ENCODE peak calls at places on chromosomes 13 and 19, in nine cellular contexts. Z is AG09309, L is astrocyte, O is GM06990, A is fibroblast of pulmonary artery, F is lower leg skin, X is dorsolateral prefrontal cortex, P is left ventricle myocardium inferior, E is IMR-90. H is an unnamed sample.

GRCh38 chr19:52665047-52665446 is 26.9 kb upstream of the ZNF83 start:
- DNase-seq in E (no peak), Z (no peak), X (no peak), L (no peak), F (no peak), A (no peak), P (no peak), O (no peak), H (no peak)

GRCh38 chr19:9565900-9566705 is 18.2 kb downstream of the ZNF121 start:
- DNase-seq in O (no peak), X (no peak), L (peak; percentile 26), P (no peak), Z (no peak), F (no peak), A (peak; percentile 16), E (peak; percentile 7), H (no peak)

GRCh38 chr13:101911752-101912151 is 459.3 kb downstream of the ITGBL1 start:
- DNase-seq in E (no peak), A (no peak), Z (no peak), P (no peak), F (no peak), L (no peak), X (no peak), O (no peak), H (no peak)

GRCh38 chr19:53088091-53088490 is 15.1 kb downstream of the ZNF160 start:
- DNase-seq in O (no peak), Z (no peak), X (no peak), A (no peak), L (no peak), E (peak; percentile 22), F (no peak), P (no peak), H (no peak)

GRCh38 chr13:32695602-32696250 is 109.5 kb downstream of the PDS5B start:
- DNase-seq in P (no peak), O (no peak), X (no peak), L (peak; percentile 3), Z (no peak), E (peak; percentile 2), F (no peak), A (peak; percentile 10), H (no peak)

GRCh38 chr19:35509861-35510625 is 3.4 kb downstream of the DMKN start:
- DNase-seq in X (peak; percentile 52), O (peak; percentile 81), A (peak; percentile 49), P (peak; percentile 71), L (no peak), F (no peak), Z (no peak), E (peak; percentile 22), H (no peak)

GRCh38 chr13:42594577-42595571 is 20.9 kb downstream of the TNFSF11 start:
- DNase-seq in F (peak; percentile 51), A (peak; percentile 95), Z (peak; percentile 33), X (peak; percentile 63), O (peak; percentile 26), P (no peak), L (peak; percentile 10), E (peak; percentile 66), H (no peak)

GRCh38 chr19:58518261-58519086 is 1.1 kb downstream of the ZBTB45 start:
- DNase-seq in X (no peak), Z (no peak), L (no peak), P (no peak), F (peak; percentile 15), O (no peak), A (no peak), E (no peak), H (no peak)

GRCh38 chr19:18102916-18103542 is 5.5 kb downstream of the MAST3 start:
- DNase-seq in E (no peak), L (no peak), A (no peak), F (no peak), X (peak; percentile 62), P (no peak), Z (no peak), O (no peak), H (no peak)

GRCh38 chr19:41166888-41167804 is 25.9 kb upstream of the CYP2S1 start:
- DNase-seq in F (no peak), A (no peak), P (no peak), E (no peak), Z (no peak), O (no peak), L (no peak), X (no peak), H (no peak)

GRCh38 chr13:40809471-40809870 is 20.1 kb downstream of the SLC25A15 start:
- DNase-seq in F (no peak), L (no peak), X (no peak), P (no peak), A (no peak), E (no peak), Z (no peak), O (no peak), H (no peak)

GRCh38 chr13:113455384-113455783 is 2.1 kb upstream of the ADPRHL1 start:
- DNase-seq in Z (no peak), O (no peak), F (no peak), A (no peak), E (no peak), X (no peak), L (no peak), P (no peak), H (no peak)

GRCh38 chr13:113454936-113455335 is 1.6 kb upstream of the ADPRHL1 start:
- DNase-seq in L (no peak), O (no peak), A (no peak), E (no peak), F (no peak), P (no peak), X (no peak), Z (no peak), H (no peak)

GRCh38 chr13:113456116-113456702 is 2.9 kb upstream of the ADPRHL1 start:
- DNase-seq in E (no peak), X (no peak), A (no peak), O (no peak), L (no peak), P (no peak), Z (no peak), F (no peak), H (no peak)

GRCh38 chr13:113458218-113459065 is 5.2 kb upstream of the ADPRHL1 start:
- DNase-seq in F (no peak), O (no peak), L (peak; percentile 22), P (no peak), A (peak; percentile 20), X (no peak), E (peak; percentile 55), Z (no peak), H (no peak)

DNA sequence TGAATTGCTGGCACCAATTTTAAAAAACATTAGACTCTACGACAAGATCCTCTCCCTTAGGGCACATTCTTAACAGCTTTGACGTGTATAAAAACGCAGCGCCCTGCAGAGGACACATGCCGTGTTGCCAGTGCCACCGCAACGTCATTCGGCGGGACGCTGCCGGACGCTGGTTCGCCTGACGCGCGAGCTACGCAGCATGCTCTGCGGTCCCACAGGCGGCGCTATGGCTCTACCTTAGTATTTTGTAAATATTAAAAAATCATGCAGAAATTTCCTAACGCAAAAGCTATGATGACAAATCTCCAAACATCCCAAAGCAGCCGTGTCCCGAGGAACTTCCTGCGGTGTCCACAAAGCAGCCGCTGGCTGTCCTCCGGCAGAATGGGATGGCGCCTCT is 4.2 kb upstream of the ADPRHL1 start:
- DNase-seq in Z (no peak), O (no peak), F (no peak), E (no peak), P (no peak), L (no peak), A (no peak), X (no peak), H (no peak)
- TF ChIP-seq CTCF in Z (no peak), O (no peak), F (no peak), E (peak; percentile 12), P (no peak), L (no peak), A (no peak), X (no peak), H (no peak)

GRCh38 chr13:45439781-45440462 is 21.7 kb upstream of the SLC25A30 start:
- DNase-seq in E (no peak), A (no peak), L (no peak), Z (no peak), P (no peak), O (no peak), X (no peak), F (no peak), H (no peak)

GRCh38 chr13:45446181-45446580 is 18.6 kb upstream of the COG3 start:
- DNase-seq in A (peak; percentile 26), F (no peak), O (no peak), X (no peak), E (peak; percentile 51), L (peak; percentile 64), P (no peak), Z (peak; percentile 40), H (no peak)

GRCh38 chr13:45439000-45439399 is 20.8 kb upstream of the SLC25A30 start:
- DNase-seq in L (no peak), X (no peak), P (no peak), E (no peak), A (no peak), F (no peak), Z (no peak), O (no peak), H (no peak)

GRCh38 chr13:45445053-45445452 is 19.7 kb upstream of the COG3 start:
- DNase-seq in E (no peak), F (no peak), L (no peak), O (no peak), A (no peak), P (no peak), X (no peak), Z (no peak), H (no peak)

DNA sequence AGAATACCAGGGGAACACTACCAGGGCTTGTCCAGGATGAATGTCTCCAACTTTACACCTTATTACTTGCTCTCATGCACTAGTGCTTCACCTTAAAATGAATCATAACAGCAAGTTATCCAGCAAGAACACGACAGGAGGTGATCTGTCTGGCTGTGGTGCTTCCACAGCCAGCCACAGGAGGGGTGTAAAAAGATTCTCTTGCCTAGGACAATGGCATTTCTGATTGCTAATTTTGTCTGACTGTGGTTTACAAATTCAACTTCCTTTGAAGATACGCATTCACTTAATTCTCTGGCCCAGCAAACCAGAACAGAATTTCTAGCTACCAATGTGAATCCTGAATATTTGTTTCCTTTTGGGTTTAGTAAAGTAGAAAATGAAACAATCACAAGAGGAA is 23.1 kb upstream of the COG3 start:
- DNase-seq in O (peak; percentile 46), L (peak; percentile 17), F (no peak), E (peak; percentile 10), P (no peak), X (no peak), A (peak; percentile 16), Z (no peak), H (no peak)
- TF ChIP-seq CTCF in O (peak; percentile 29), L (no peak), F (no peak), E (no peak), P (peak; percentile 55), X (no peak), A (peak; percentile 33), Z (peak; percentile 35), H (no peak)

DNA sequence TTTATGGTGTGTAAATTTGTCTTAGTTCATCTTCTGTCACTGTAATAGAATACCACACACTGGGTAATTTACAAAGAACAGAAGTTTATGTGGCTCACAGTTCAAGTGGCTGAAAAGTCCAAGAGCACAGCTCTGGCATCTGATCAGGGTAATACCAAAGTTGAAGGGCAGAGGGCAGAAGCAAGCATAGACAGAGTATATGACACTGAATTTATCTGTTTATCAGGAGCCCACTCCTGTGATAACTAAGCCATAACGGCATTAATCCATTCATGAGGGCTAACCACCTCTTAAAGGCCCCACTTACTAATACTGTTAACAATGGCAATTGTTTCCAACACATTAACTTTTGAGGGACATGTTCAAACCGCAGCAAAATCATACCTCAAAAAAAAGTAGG is 4.0 kb upstream of the RFXAP start:
- DNase-seq in O (no peak), X (no peak), E (no peak), P (no peak), A (no peak), Z (no peak), L (no peak), F (no peak), H (no peak)
- TF ChIP-seq CTCF in O (peak; percentile 40), X (no peak), E (peak; percentile 29), P (peak; percentile 13), A (peak; percentile 25), Z (peak; percentile 33), L (no peak), F (no peak), H (no peak)

GRCh38 chr19:13225973-13226865 is 76.0 kb downstream of the IER2 start:
- DNase-seq in F (no peak), P (no peak), L (no peak), Z (no peak), X (no peak), A (no peak), O (no peak), E (no peak), H (no peak)
- TF ChIP-seq CTCF in F (no peak), P (no peak), L (no peak), Z (no peak), X (no peak), A (no peak), O (no peak), E (no peak), H (no peak)

H was measured in esophagus squamous epithelium.